ENCODE peak calls at places on chromosome 2, in six cellular contexts. Y, W, T, L, S and E are unnamed samples.

GRCh38 chr2:151720521-151720920 is 13.8 kb downstream of the NEB start:
- DNase-seq in Y (no peak), W (no peak), T (no peak), L (no peak), S (no peak), E (no peak)

GRCh38 chr2:71646028-71646427 is 192.7 kb downstream of the DYSF start:
- DNase-seq in Y (peak; percentile 54), W (no peak), T (no peak), L (no peak), S (no peak), E (no peak)

GRCh38 chr2:163768881-163769681 is 33.3 kb upstream of the FIGN start:
- DNase-seq in Y (no peak), W (no peak), T (no peak), L (no peak), S (no peak), E (no peak)

GRCh38 chr2:60882971-60883753 is 1.8 kb downstream of the REL start:
- DNase-seq in Y (no peak), W (peak; percentile 28), T (no peak), L (peak; percentile 38), S (no peak), E (no peak)

GRCh38 chr2:142582317-142582716 is 295.1 kb upstream of the KYNU start:
- DNase-seq in Y (no peak), W (no peak), T (no peak), L (no peak), S (no peak), E (no peak)

GRCh38 chr2:185979546-185980071 is 241.0 kb downstream of the FSIP2 start:
- DNase-seq in Y (no peak), W (no peak), T (no peak), L (no peak), S (no peak), E (no peak)

GRCh38 chr2:120390381-120391055 is 44.6 kb downstream of the INHBB start:
- DNase-seq in Y (no peak), W (no peak), T (no peak), L (no peak), S (no peak), E (no peak)

GRCh38 chr2:150292192-150292591 is 195.3 kb downstream of the RND3 start:
- DNase-seq in Y (no peak), W (no peak), T (no peak), L (no peak), S (no peak), E (no peak)